ENCODE peak calls at places on chromosomes 13 and 19, in seven cellular contexts. Y, A, G, M, W, Q and K are unnamed samples.

GRCh38 chr13:109131698-109132257 is 502.4 kb downstream of the MYO16 start:
- DNase-seq in Y (no peak), A (no peak), G (no peak), M (no peak), W (peak), Q (no peak), K (no peak)

GRCh38 chr13:21672811-21673591 is 2.1 kb downstream of the FGF9 start:
- DNase-seq in Y (no peak), A (no peak), G (no peak), M (no peak), W (no peak), Q (no peak), K (no peak)

GRCh38 chr19:23822735-23823134 is 64.0 kb upstream of the ZNF681 start:
- DNase-seq in Y (no peak), A (no peak), G (no peak), M (no peak), W (no peak), Q (no peak), K (no peak)

GRCh38 chr13:101739382-101740178 is 287.1 kb downstream of the ITGBL1 start:
- DNase-seq in Y (no peak), A (no peak), G (no peak), M (peak), W (peak), Q (no peak), K (no peak)

GRCh38 chr19:35767288-35768081 is 7.9 kb upstream of the ARHGAP33 start:
- DNase-seq in Y (no peak), A (peak), G (peak), M (peak), W (no peak), Q (no peak), K (no peak)

GRCh38 chr19:3710265-3710812 is 2.2 kb downstream of the TJP3 start:
- DNase-seq in Y (peak), A (peak), G (peak), M (peak), W (no peak), Q (no peak), K (peak)

GRCh38 chr19:14511245-14511625 is 7.0 kb downstream of the DNAJB1 start:
- DNase-seq in Y (no peak), A (no peak), G (no peak), M (no peak), W (no peak), Q (no peak), K (no peak)

GRCh38 chr13:33767140-33767539 is 50.8 kb upstream of the RFC3 start:
- DNase-seq in Y (no peak), A (no peak), G (no peak), M (no peak), W (no peak), Q (no peak), K (no peak)

GRCh38 chr13:23320926-23321533 is 112.5 kb downstream of the SACS start:
- DNase-seq in Y (no peak), A (no peak), G (no peak), M (no peak), W (no peak), Q (no peak), K (no peak)

GRCh38 chr19:23420824-23421223 is 25.6 kb upstream of the ZNF91 start:
- DNase-seq in Y (no peak), A (no peak), G (no peak), M (no peak), W (no peak), Q (no peak), K (no peak)

GRCh38 chr19:13492128-13492527 is 14.2 kb downstream of the CACNA1A start:
- DNase-seq in Y (no peak), A (no peak), G (no peak), M (no peak), W (no peak), Q (no peak), K (no peak)

GRCh38 chr19:51025809-51026553 is 435 bp downstream of the KLK11 start:
- DNase-seq in Y (no peak), A (peak), G (no peak), M (no peak), W (no peak), Q (no peak), K (no peak)

GRCh38 chr19:51977346-51977745 is 9.3 kb downstream of the ZNF350 start:
- DNase-seq in Y (no peak), A (no peak), G (no peak), M (no peak), W (no peak), Q (no peak), K (no peak)

GRCh38 chr13:69761581-69761980 is 346.0 kb upstream of the ATXN8OS start:
- DNase-seq in Y (no peak), A (no peak), G (no peak), M (no peak), W (no peak), Q (no peak), K (no peak)

GRCh38 chr19:35045667-35046300 is 4.3 kb downstream of the HPN start:
- DNase-seq in Y (no peak), A (peak), G (peak), M (no peak), W (peak), Q (no peak), K (no peak)

GRCh38 chr13:44904982-44905381 is 84.3 kb downstream of the NUFIP1 start:
- DNase-seq in Y (no peak), A (no peak), G (no peak), M (no peak), W (no peak), Q (no peak), K (no peak)

GRCh38 chr13:102566513-102566912 is 30.3 kb upstream of the TPP2 start:
- DNase-seq in Y (no peak), A (no peak), G (no peak), M (no peak), W (no peak), Q (no peak), K (no peak)

GRCh38 chr19:48698046-48698445 is 2.3 kb downstream of the FUT2 start:
- DNase-seq in Y (no peak), A (no peak), G (peak), M (no peak), W (no peak), Q (no peak), K (no peak)

GRCh38 chr13:32426191-32426980 is 1.5 kb downstream of the N4BP2L1 start:
- DNase-seq in Y (no peak), A (no peak), G (no peak), M (no peak), W (peak), Q (no peak), K (no peak)

GRCh38 chr13:100527644-100528043 is 60.9 kb downstream of the GGACT start:
- DNase-seq in Y (no peak), A (no peak), G (no peak), M (no peak), W (no peak), Q (no peak), K (no peak)

GRCh38 chr13:99982021-99982740 is 597 bp downstream of the ZIC2 start:
- DNase-seq in Y (no peak), A (peak), G (peak), M (no peak), W (no peak), Q (no peak), K (peak)

GRCh38 chr13:112765734-112766133 is 75.9 kb downstream of the ATP11A start:
- DNase-seq in Y (no peak), A (no peak), G (no peak), M (no peak), W (no peak), Q (no peak), K (no peak)

GRCh38 chr19:58560921-58561320 is 2.5 kb upstream of the UBE2M start:
- DNase-seq in Y (no peak), A (no peak), G (no peak), M (no peak), W (no peak), Q (no peak), K (no peak)

GRCh38 chr19:35120492-35120891 is 4.9 kb downstream of the FXYD3 start:
- DNase-seq in Y (no peak), A (no peak), G (no peak), M (no peak), W (no peak), Q (no peak), K (no peak)

GRCh38 chr13:85655040-85655439 is 144.2 kb downstream of the SLITRK6 start:
- DNase-seq in Y (no peak), A (no peak), G (no peak), M (no peak), W (no peak), Q (no peak), K (no peak)

GRCh38 chr13:98475521-98475920 is 101.4 kb downstream of the STK24 start:
- DNase-seq in Y (no peak), A (peak), G (peak), M (no peak), W (no peak), Q (no peak), K (no peak)

GRCh38 chr19:48752511-48753365 is at the start of gene FUT1:
- DNase-seq in Y (peak), A (peak), G (peak), M (no peak), W (no peak), Q (peak), K (peak)

GRCh38 chr13:37618554-37618953 is 20.0 kb upstream of the POSTN start:
- DNase-seq in Y (no peak), A (no peak), G (no peak), M (no peak), W (no peak), Q (no peak), K (no peak)

GRCh38 chr19:495440-496332 is 600 bp upstream of the MADCAM1 start:
- DNase-seq in Y (no peak), A (peak), G (peak), M (no peak), W (no peak), Q (no peak), K (no peak)

GRCh38 chr19:3153286-3154230 is 17.7 kb downstream of the GNA15 start:
- DNase-seq in Y (no peak), A (no peak), G (no peak), M (no peak), W (no peak), Q (no peak), K (no peak)

GRCh38 chr19:17184381-17184841 is 30.7 kb upstream of the USE1 start:
- DNase-seq in Y (no peak), A (no peak), G (no peak), M (no peak), W (no peak), Q (no peak), K (no peak)

GRCh38 chr13:75633285-75633684 is 2.8 kb upstream of the LMO7 start:
- DNase-seq in Y (no peak), A (no peak), G (no peak), M (peak), W (no peak), Q (no peak), K (no peak)

GRCh38 chr13:51681037-51681678 is 96.9 kb downstream of the WDFY2 start:
- DNase-seq in Y (no peak), A (no peak), G (no peak), M (no peak), W (no peak), Q (no peak), K (no peak)

GRCh38 chr19:10566658-10567410 is 1.0 kb upstream of the KRI1 start:
- DNase-seq in Y (no peak), A (no peak), G (no peak), M (no peak), W (peak), Q (no peak), K (no peak)

GRCh38 chr13:20191311-20191901 is 1.3 kb downstream of the GJB2 start:
- DNase-seq in Y (no peak), A (no peak), G (no peak), M (no peak), W (no peak), Q (no peak), K (no peak)

GRCh38 chr13:74987124-74987690 is 494.8 kb downstream of the TBC1D4 start:
- DNase-seq in Y (no peak), A (no peak), G (no peak), M (no peak), W (no peak), Q (no peak), K (no peak)

GRCh38 chr13:110342474-110342873 is 35.4 kb downstream of the COL4A2 start:
- DNase-seq in Y (no peak), A (no peak), G (no peak), M (no peak), W (no peak), Q (no peak), K (no peak)

DNA sequence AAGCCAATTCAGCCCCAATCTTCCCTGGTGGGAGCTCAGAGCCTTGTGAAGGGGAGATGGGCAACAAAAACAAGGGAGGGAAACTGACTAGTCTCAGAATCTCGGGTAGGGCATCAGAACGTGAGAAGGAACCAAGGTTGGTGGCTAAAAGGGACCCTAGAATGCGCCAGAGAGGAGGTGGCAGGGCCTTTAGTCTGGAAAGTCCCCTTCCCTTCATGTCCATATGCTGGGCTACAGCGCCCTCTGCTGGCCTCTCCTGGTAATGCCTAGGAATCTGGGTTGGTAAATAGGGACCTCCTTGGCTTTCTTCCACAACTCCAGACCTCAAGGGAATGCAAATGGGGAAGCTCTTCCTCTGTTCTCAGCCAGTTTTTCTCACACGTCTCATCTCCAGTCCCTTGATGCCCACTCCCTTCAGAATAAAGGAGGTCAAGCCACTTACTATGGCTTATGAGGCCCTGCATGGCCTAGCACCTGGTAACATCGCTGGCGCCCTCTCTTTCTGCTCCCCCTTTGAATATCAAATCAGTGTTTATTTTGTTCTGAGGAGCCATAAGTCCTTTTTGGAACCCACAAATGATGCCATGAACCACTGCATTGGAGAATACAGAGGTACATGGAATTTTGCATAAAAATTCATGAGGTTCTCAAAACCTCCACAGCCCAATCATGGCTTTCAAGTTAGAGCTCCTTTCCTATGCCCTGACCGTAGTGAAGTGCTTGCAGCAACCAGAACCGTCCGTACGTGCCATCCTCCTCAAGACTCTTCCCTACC is 1.3 kb upstream of the CCDC97 start:
- DNase-seq in Y (peak), A (peak), G (peak), M (peak), W (peak), Q (peak), K (peak)
- TF ChIP-seq JUND in Y (peak), A (no peak), G (no peak), M (no peak), W (no peak), Q (no peak), K (no peak)

DNA sequence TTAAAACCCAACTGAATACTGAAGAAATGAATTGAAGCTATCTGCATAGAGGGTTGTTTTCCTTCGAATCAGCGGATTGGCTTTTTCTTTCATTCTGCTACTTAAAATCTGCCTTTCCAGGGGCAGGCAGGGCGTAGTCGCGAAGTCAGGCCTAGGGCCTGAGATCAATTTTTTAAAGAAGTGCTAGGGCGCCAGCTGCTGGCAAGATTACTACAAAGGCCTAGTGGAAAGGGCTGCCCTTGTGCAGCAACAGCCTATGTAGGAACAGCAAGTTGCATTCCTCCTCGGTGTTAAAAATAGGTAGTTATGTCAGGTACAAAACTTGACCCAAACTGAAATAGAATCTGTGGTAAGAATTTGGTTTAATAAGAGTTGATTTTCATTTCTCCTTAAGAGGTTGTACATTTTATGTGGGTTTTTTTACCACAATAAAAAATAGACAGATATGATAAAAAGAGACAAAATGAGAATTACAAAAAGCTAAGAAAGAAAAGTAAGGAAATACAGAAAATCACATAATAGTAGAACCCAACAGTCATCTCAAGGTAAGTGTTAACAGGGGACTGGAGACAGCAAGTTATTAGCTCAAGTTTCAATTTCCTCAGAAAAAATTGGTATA is 9.5 kb upstream of the URAD start:
- DNase-seq in Y (peak), A (no peak), G (peak), M (peak), W (no peak), Q (no peak), K (peak)
- TF ChIP-seq JUND in Y (no peak), A (no peak), G (no peak), M (no peak), W (no peak), Q (no peak), K (no peak)

DNA sequence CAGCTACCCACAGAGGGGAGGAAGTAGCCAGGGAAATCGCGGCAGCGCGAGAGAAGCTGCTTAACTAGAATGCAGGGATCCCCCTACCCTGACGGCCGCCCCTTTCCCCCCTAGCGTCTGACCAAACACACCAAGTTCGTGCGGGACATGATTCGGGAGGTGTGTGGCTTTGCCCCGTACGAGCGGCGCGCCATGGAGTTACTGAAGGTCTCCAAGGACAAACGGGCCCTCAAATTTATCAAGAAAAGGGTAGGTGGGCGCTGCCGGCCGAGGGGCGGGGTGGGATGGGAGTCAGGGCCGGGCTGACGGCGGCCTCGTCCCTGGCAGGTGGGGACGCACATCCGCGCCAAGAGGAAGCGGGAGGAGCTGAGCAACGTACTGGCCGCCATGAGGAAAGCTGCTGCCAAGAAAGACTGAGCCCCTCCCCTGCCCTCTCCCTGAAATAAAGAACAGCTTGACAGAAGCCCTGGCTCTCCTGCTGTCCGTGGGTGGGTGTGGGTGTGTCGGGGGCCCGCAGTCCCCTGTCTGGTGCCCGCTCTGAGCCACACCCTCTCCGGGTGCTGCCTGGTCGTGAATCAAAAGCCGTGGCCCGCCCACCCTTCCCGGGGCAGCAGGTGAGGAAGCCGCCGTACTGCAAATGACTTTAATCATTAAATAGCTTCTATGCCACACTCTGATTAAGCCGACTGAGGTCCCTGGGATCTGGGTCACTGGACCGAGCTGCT is 1.3 kb downstream of the RPL36 start:
- DNase-seq in Y (no peak), A (peak), G (peak), M (no peak), W (no peak), Q (no peak), K (no peak)
- TF ChIP-seq JUND in Y (no peak), A (peak), G (no peak), M (no peak), W (no peak), Q (no peak), K (no peak)

DNA sequence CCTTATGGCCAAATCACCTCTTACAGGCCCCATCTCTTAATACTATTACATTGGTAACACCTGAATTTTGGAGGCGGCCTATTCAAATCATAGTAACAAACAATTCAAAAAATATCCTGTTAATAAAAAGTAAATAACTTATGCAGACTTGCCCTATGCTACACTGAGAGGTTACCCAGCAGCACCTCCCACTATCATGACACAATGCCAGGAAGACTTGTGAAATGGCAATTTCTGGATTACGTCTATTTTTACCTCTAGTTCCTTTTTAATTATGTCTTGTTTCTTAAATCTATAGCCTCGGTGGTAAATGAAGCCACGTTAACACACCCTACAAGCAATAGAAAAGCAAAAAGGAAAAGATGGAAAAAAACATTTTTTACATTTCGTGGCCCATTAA is 6.2 kb upstream of the DZIP1 start:
- DNase-seq in Y (no peak), A (no peak), G (no peak), M (no peak), W (no peak), Q (no peak), K (no peak)
- TF ChIP-seq JUND in Y (no peak), A (no peak), G (no peak), M (no peak), W (no peak), Q (no peak), K (no peak)

DNA sequence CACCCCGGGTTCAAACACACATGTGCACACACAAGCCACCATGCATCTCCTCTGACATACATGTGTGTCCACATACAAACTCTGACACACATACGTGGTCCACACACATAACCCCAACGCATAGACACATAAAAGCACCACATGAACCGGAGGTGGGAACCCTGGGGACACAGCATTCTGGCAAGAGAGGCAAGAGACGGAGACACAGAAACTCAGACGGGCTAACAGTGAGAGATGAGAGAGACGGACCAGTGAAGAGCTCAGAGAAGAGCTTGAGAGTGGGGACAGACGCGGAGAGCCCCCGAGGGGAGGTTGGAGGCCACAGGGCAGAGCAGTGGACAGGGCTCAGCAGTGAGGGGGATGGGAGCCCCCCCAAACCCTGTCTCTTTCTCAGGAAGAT is 9.3 kb upstream of the ERFL start:
- DNase-seq in Y (no peak), A (no peak), G (no peak), M (no peak), W (no peak), Q (no peak), K (no peak)
- TF ChIP-seq JUND in Y (no peak), A (no peak), G (no peak), M (no peak), W (no peak), Q (no peak), K (no peak)